ENCODE peak calls at places on chromosome 10, in nine cellular contexts. G is cardiac muscle cell; W is right atrium auricular region; I is fibroblast of lung; U is CD8-positive, alpha-beta T cell; M is heart right ventricle; N is fibroblast of mammary gland; R is colonic mucosa; Y is kidney. S is an unnamed sample.

GRCh38 chr10:93473804-93474472 is 8.2 kb downstream of the MYOF start:
- DNase-seq in G (no peak), W (no peak), I (no peak), U (no peak), M (no peak), N (peak), R (no peak), Y (no peak), S (no peak)

GRCh38 chr10:79409038-79410035 is 36.1 kb downstream of the ZCCHC24 start:
- DNase-seq in G (no peak), W (no peak), I (no peak), U (no peak), M (no peak), N (no peak), R (no peak), Y (peak), S (no peak)

GRCh38 chr10:36450385-36450784 is 675.0 kb upstream of the ANKRD30A start:
- DNase-seq in G (peak), W (no peak), I (peak), U (no peak), M (peak), N (peak), R (no peak), Y (no peak), S (no peak)

GRCh38 chr10:44752451-44753441 is 158.4 kb upstream of the TMEM72 start:
- DNase-seq in G (no peak), W (no peak), I (peak), U (no peak), M (no peak), N (peak), R (no peak), Y (no peak), S (no peak)

GRCh38 chr10:3987142-3987974 is 202.3 kb upstream of the KLF6 start:
- DNase-seq in G (no peak), W (no peak), I (no peak), U (no peak), M (no peak), N (peak), R (no peak), Y (no peak), S (no peak)

GRCh38 chr10:103548581-103549348 is 55.3 kb downstream of the NEURL1 start:
- DNase-seq in G (no peak), W (no peak), I (no peak), U (no peak), M (no peak), N (no peak), R (peak), Y (no peak), S (peak)

GRCh38 chr10:57818522-57818921 is 449.2 kb downstream of the IPMK start:
- DNase-seq in G (no peak), W (no peak), I (no peak), U (no peak), M (no peak), N (no peak), R (no peak), Y (no peak), S (no peak)

GRCh38 chr10:104059364-104059763 is 26.3 kb downstream of the COL17A1 start:
- DNase-seq in G (no peak), W (no peak), I (no peak), U (no peak), M (no peak), N (no peak), R (no peak), Y (no peak), S (no peak)

GRCh38 chr10:64873088-64873487 is 1351.9 kb downstream of the REEP3 start:
- DNase-seq in G (no peak), W (no peak), I (no peak), U (no peak), M (no peak), N (no peak), R (no peak), Y (no peak), S (no peak)

GRCh38 chr10:86652361-86653202 is 1.8 kb upstream of the OPN4 start:
- DNase-seq in G (no peak), W (no peak), I (peak), U (no peak), M (no peak), N (no peak), R (no peak), Y (peak), S (peak)

GRCh38 chr10:73731588-73732375 is 12.4 kb upstream of the SEC24C start:
- DNase-seq in G (no peak), W (no peak), I (no peak), U (no peak), M (no peak), N (no peak), R (no peak), Y (peak), S (no peak)

GRCh38 chr10:100303724-100304319 is 17.3 kb upstream of the BLOC1S2 start:
- DNase-seq in G (peak), W (no peak), I (peak), U (no peak), M (no peak), N (peak), R (no peak), Y (no peak), S (no peak)

GRCh38 chr10:87092861-87093460 is 1.7 kb downstream of the GLUD1 start:
- DNase-seq in G (peak), W (no peak), I (peak), U (no peak), M (no peak), N (peak), R (peak), Y (no peak), S (peak)

GRCh38 chr10:15121707-15122106 is 24.6 kb downstream of the RPP38 start:
- DNase-seq in G (no peak), W (no peak), I (peak), U (no peak), M (no peak), N (no peak), R (no peak), Y (no peak), S (no peak)

GRCh38 chr10:87872828-87873227 is 9.4 kb downstream of the PTEN start:
- DNase-seq in G (no peak), W (no peak), I (no peak), U (no peak), M (no peak), N (no peak), R (no peak), Y (no peak), S (no peak)

GRCh38 chr10:4847580-4848020 is 21.6 kb downstream of the AKR1E2 start:
- DNase-seq in G (no peak), W (peak), I (peak), U (no peak), M (no peak), N (peak), R (no peak), Y (no peak), S (peak)

GRCh38 chr10:98077223-98077622 is 46.8 kb upstream of the CRTAC1 start:
- DNase-seq in G (no peak), W (no peak), I (no peak), U (no peak), M (no peak), N (no peak), R (no peak), Y (no peak), S (no peak)

GRCh38 chr10:47286591-47287325 is 13.2 kb upstream of the GDF10 start:
- DNase-seq in G (no peak), W (peak), I (no peak), U (no peak), M (no peak), N (no peak), R (no peak), Y (no peak), S (no peak)

GRCh38 chr10:125232841-125233240 is 72.5 kb upstream of the CTBP2 start:
- DNase-seq in G (no peak), W (no peak), I (no peak), U (no peak), M (no peak), N (peak), R (no peak), Y (no peak), S (no peak)

GRCh38 chr10:102718220-102718619 is 3.8 kb downstream of the SFXN2 start:
- DNase-seq in G (peak), W (no peak), I (peak), U (no peak), M (peak), N (peak), R (no peak), Y (no peak), S (peak)

GRCh38 chr10:70331486-70332268 is 47.9 kb upstream of the NPFFR1 start:
- DNase-seq in G (peak), W (peak), I (peak), U (no peak), M (peak), N (peak), R (peak), Y (peak), S (no peak)

GRCh38 chr10:27242473-27242950 is 1.9 kb upstream of the ACBD5 start:
- DNase-seq in G (no peak), W (no peak), I (no peak), U (no peak), M (no peak), N (no peak), R (no peak), Y (no peak), S (no peak)

GRCh38 chr10:24503627-24504320 is 219.9 kb downstream of the ARHGAP21 start:
- DNase-seq in G (peak), W (no peak), I (peak), U (no peak), M (peak), N (peak), R (peak), Y (no peak), S (peak)

GRCh38 chr10:34722404-34722803 is 92.7 kb downstream of the PARD3 start:
- DNase-seq in G (no peak), W (no peak), I (no peak), U (no peak), M (no peak), N (no peak), R (no peak), Y (no peak), S (no peak)

GRCh38 chr10:118042336-118042735 is 4.4 kb downstream of the RAB11FIP2 start:
- DNase-seq in G (no peak), W (no peak), I (peak), U (no peak), M (no peak), N (peak), R (no peak), Y (no peak), S (no peak)

GRCh38 chr10:5953676-5954075 is 23.7 kb downstream of the IL15RA start:
- DNase-seq in G (no peak), W (no peak), I (no peak), U (no peak), M (no peak), N (no peak), R (no peak), Y (peak), S (no peak)

GRCh38 chr10:71959526-71959925 is 4.7 kb upstream of the CHST3 start:
- DNase-seq in G (no peak), W (no peak), I (no peak), U (no peak), M (no peak), N (no peak), R (no peak), Y (no peak), S (no peak)

GRCh38 chr10:20622522-20623270 is 274.4 kb downstream of the NEBL start:
- DNase-seq in G (no peak), W (no peak), I (peak), U (no peak), M (no peak), N (peak), R (no peak), Y (no peak), S (no peak)

GRCh38 chr10:124325658-124325965 is 93.1 kb downstream of the OAT start:
- DNase-seq in G (no peak), W (no peak), I (no peak), U (no peak), M (no peak), N (no peak), R (no peak), Y (no peak), S (no peak)

GRCh38 chr10:10677479-10677878 is 340.2 kb upstream of the CELF2 start:
- DNase-seq in G (peak), W (peak), I (peak), U (no peak), M (peak), N (peak), R (peak), Y (no peak), S (peak)

GRCh38 chr10:63260103-63260859 is 127.2 kb downstream of the NRBF2 start:
- DNase-seq in G (no peak), W (no peak), I (no peak), U (no peak), M (no peak), N (no peak), R (no peak), Y (no peak), S (no peak)

GRCh38 chr10:63258920-63259678 is 126.0 kb downstream of the NRBF2 start:
- DNase-seq in G (no peak), W (no peak), I (peak), U (no peak), M (no peak), N (no peak), R (no peak), Y (no peak), S (no peak)

GRCh38 chr10:63261496-63261895 is 128.4 kb downstream of the NRBF2 start:
- DNase-seq in G (no peak), W (no peak), I (no peak), U (no peak), M (no peak), N (peak), R (no peak), Y (no peak), S (no peak)

GRCh38 chr10:63262674-63263073 is 129.5 kb downstream of the NRBF2 start:
- DNase-seq in G (no peak), W (no peak), I (no peak), U (no peak), M (no peak), N (no peak), R (no peak), Y (no peak), S (no peak)

GRCh38 chr10:63260860-63261251 is 127.7 kb downstream of the NRBF2 start:
- DNase-seq in G (no peak), W (no peak), I (no peak), U (no peak), M (no peak), N (no peak), R (no peak), Y (no peak), S (no peak)
- H3K4me3 ChIP-seq in G (no peak), W (no peak), I (no peak), U (no peak), M (no peak), N (no peak), R (no peak), Y (no peak), S (no peak)

DNA sequence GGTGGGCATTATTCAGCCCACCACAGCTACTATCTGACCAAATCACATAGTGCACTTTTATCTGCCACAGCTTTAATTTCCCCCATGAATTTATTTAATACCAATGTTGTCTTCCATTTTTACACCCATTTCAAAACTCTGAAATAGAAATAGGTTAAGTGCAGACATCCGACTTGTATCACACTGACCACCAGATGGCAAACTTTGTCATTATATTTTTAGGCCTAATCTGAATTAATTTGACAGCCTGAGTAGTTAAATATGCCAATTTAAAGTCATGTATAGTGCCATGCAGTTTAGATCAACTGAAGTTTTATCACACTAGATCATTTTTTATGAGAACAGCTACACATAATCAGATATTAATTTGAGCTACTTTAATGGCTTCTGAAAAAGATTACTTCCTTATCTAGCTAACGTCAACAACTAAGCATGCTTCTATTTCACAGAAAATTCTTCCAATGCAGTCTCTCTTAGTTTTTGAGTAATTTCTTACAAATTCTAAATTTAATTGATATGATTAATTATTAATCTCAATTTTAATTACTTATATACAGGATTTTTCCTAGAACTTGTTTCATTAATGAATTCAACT is 566.4 kb downstream of the GFRA1 start:
- DNase-seq in G (peak), W (no peak), I (peak), U (no peak), M (no peak), N (peak), R (no peak), Y (no peak), S (peak)
- TF ChIP-seq CTCF in G (peak), W (peak), I (peak), U (no peak), M (peak), N (peak), R (no peak), Y (no peak), S (peak)

DNA sequence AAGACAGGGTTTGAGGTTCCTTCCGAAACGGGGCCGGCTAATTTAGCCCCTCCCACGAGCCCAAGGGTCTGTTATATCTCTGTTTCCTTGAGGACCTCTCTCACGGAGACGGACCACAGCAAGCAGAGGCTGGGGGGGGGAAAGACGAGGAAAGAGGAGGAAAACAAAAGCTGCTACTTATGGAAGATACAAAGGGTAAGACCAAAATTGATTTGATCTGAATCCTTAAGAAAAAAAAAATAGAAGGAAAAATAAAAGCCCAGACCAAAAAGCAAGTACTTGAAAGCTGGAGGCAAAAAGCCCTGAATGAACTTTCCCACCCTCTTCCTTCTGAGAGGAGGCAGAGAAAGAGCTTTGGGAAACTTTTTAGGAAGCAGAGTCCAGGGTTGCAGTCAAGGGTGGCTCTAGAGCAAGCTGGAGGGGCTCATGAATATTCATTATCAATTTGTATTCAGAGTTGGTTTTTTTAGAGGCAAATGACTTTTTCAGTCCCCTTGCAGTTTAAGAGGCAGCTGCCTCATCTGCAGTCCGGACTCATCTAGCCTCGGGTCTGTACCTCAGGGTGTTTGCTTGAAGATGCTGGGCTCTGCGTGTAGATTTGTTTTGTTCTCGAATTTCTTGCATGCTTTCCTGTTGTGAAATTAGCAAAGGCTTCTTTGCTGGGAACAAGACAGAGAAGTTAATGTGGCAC is at the start of gene ENTPD1:
- DNase-seq in G (peak), W (no peak), I (peak), U (no peak), M (peak), N (peak), R (peak), Y (peak), S (no peak)
- H3K4me3 ChIP-seq in G (peak), W (peak), I (no peak), U (no peak), M (no peak), N (no peak), R (peak), Y (peak), S (peak)

DNA sequence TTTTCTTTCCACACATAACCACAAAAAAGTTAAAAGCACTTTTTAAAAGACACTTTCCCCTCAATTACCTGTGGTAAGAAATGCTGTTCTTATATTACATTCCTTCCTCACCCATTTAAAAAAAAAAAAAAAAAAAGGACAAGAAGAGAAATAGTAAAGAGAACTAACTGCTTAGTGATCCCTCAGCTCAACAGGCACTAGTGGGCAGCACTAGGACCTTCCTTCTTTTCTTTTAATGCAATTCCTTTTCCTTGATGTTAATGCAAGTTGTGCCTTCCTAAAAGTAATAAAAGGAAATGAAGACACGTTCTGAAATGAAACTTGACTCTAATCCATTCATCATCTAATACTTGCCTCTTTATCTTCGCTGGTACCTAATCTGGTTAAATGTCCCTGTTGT is 189.6 kb downstream of the TCF7L2 start:
- DNase-seq in G (no peak), W (no peak), I (peak), U (no peak), M (no peak), N (peak), R (no peak), Y (no peak), S (no peak)
- TF ChIP-seq CTCF in G (peak), W (peak), I (peak), U (no peak), M (no peak), N (peak), R (no peak), Y (no peak), S (no peak)

GRCh38 chr10:96831867-96832720 is at the start of gene LCOR:
- DNase-seq in G (peak), W (peak), I (peak), U (peak), M (peak), N (peak), R (peak), Y (peak), S (peak)

GRCh38 chr10:96829029-96829773 is 2.9 kb upstream of the LCOR start:
- DNase-seq in G (no peak), W (no peak), I (no peak), U (no peak), M (no peak), N (no peak), R (no peak), Y (no peak), S (no peak)

GRCh38 chr10:96828609-96829008 is 3.5 kb upstream of the LCOR start:
- DNase-seq in G (no peak), W (no peak), I (no peak), U (no peak), M (no peak), N (no peak), R (no peak), Y (no peak), S (no peak)

GRCh38 chr10:96831200-96831866 is 765 bp upstream of the LCOR start:
- DNase-seq in G (no peak), W (no peak), I (no peak), U (no peak), M (no peak), N (no peak), R (no peak), Y (no peak), S (no peak)

GRCh38 chr10:96830511-96831199 is 1.4 kb upstream of the LCOR start:
- DNase-seq in G (peak), W (peak), I (peak), U (peak), M (peak), N (peak), R (peak), Y (no peak), S (peak)
- H3K4me3 ChIP-seq in G (no peak), W (no peak), I (no peak), U (no peak), M (no peak), N (no peak), R (no peak), Y (no peak), S (peak)